ENCODE peak calls at places on chromosomes 12 and 14, in six cellular contexts. J, H, C, I, A and Y are unnamed samples.
A peak's percentile ranks its signal among the peaks of the same experiment; 100 is the strongest.

GRCh38 chr12:93785262-93786010 is 108.3 kb downstream of the CRADD start:
- DNase-seq in J (peak; percentile 79), H (no peak), C (peak; percentile 29), I (no peak), A (peak; percentile 73), Y (no peak)

GRCh38 chr14:34437729-34438080 is 24.3 kb downstream of the SPTSSA start:
- DNase-seq in J (no peak), H (no peak), C (no peak), I (no peak), A (no peak), Y (no peak)

GRCh38 chr12:50862316-50862715 is 19.6 kb downstream of the TMPRSS12 start:
- DNase-seq in J (peak; percentile 8), H (no peak), C (no peak), I (no peak), A (no peak), Y (no peak)

GRCh38 chr12:15074351-15074750 is 101.5 kb downstream of the PDE6H start:
- DNase-seq in J (no peak), H (no peak), C (no peak), I (no peak), A (no peak), Y (no peak)

GRCh38 chr14:87935895-87936294 is 57.1 kb downstream of the GALC start:
- DNase-seq in J (no peak), H (no peak), C (no peak), I (no peak), A (no peak), Y (no peak)

GRCh38 chr14:21978184-21978998 is 304.8 kb upstream of the OR4E1 start:
- DNase-seq in J (peak; percentile 35), H (no peak), C (no peak), I (no peak), A (no peak), Y (peak; percentile 62)

GRCh38 chr14:36241183-36241582 is 64.7 kb upstream of the PTCSC3 start:
- DNase-seq in J (no peak), H (no peak), C (no peak), I (no peak), A (no peak), Y (no peak)

GRCh38 chr12:121050725-121051124 is 11.7 kb upstream of the OASL start:
- DNase-seq in J (no peak), H (no peak), C (no peak), I (no peak), A (no peak), Y (no peak)

GRCh38 chr12:66813137-66813867 is 134.4 kb upstream of the GRIP1 start:
- DNase-seq in J (no peak), H (no peak), C (no peak), I (no peak), A (no peak), Y (no peak)

GRCh38 chr12:96327889-96328288 is 72.3 kb downstream of the CDK17 start:
- DNase-seq in J (no peak), H (no peak), C (no peak), I (no peak), A (no peak), Y (no peak)

GRCh38 chr14:60090864-60091519 is 731 bp upstream of the PCNX4 start:
- DNase-seq in J (no peak), H (peak; percentile 5), C (no peak), I (peak; percentile 71), A (peak; percentile 26), Y (no peak)

GRCh38 chr12:70366581-70367267 is 634 bp downstream of the KCNMB4 start:
- DNase-seq in J (no peak), H (no peak), C (no peak), I (peak; percentile 61), A (peak; percentile 23), Y (no peak)

GRCh38 chr12:99618657-99619056 is 28.9 kb upstream of the GARIN6 start:
- DNase-seq in J (no peak), H (no peak), C (no peak), I (no peak), A (no peak), Y (no peak)

GRCh38 chr12:132847363-132848356 is 19.0 kb upstream of the GOLGA3 start:
- DNase-seq in J (no peak), H (no peak), C (no peak), I (no peak), A (no peak), Y (no peak)

GRCh38 chr14:50943261-50943942 is 881 bp downstream of the PYGL start:
- DNase-seq in J (no peak), H (no peak), C (no peak), I (peak; percentile 82), A (peak; percentile 77), Y (no peak)

GRCh38 chr14:69931960-69932359 is 52.7 kb downstream of the SMOC1 start:
- DNase-seq in J (no peak), H (no peak), C (no peak), I (no peak), A (no peak), Y (no peak)

GRCh38 chr12:86521870-86522269 is 265.7 kb upstream of the MGAT4C start:
- DNase-seq in J (no peak), H (no peak), C (no peak), I (no peak), A (no peak), Y (no peak)

GRCh38 chr12:103626498-103626897 is 39.4 kb downstream of the STAB2 start:
- DNase-seq in J (no peak), H (no peak), C (no peak), I (no peak), A (peak; percentile 73), Y (no peak)

GRCh38 chr12:54740882-54741281 is 92.7 kb upstream of the DCD start:
- DNase-seq in J (no peak), H (no peak), C (no peak), I (no peak), A (no peak), Y (no peak)

GRCh38 chr14:106831322-106831720 is 1304.9 kb downstream of the TMEM121 start:
- DNase-seq in J (peak; percentile 42), H (no peak), C (no peak), I (no peak), A (no peak), Y (no peak)

GRCh38 chr12:93103154-93103553 is 174.1 kb upstream of the EEA1 start:
- DNase-seq in J (no peak), H (no peak), C (no peak), I (no peak), A (no peak), Y (no peak)

GRCh38 chr14:63435838-63436237 is 107.3 kb downstream of the PPP2R5E start:
- DNase-seq in J (no peak), H (no peak), C (peak; percentile 30), I (peak; percentile 86), A (peak; percentile 90), Y (no peak)

GRCh38 chr14:93976477-93977057 is at the start of gene ASB2:
- DNase-seq in J (no peak), H (no peak), C (no peak), I (no peak), A (peak; percentile 41), Y (no peak)

GRCh38 chr12:90801776-90802175 is 153.2 kb downstream of the CCER1 start:
- DNase-seq in J (no peak), H (no peak), C (no peak), I (no peak), A (no peak), Y (no peak)

GRCh38 chr12:5030066-5030465 is 13.6 kb upstream of the KCNA5 start:
- DNase-seq in J (no peak), H (no peak), C (no peak), I (no peak), A (no peak), Y (no peak)

GRCh38 chr12:12715459-12716150 is 1.6 kb upstream of the CDKN1B start:
- DNase-seq in J (no peak), H (no peak), C (no peak), I (no peak), A (no peak), Y (no peak)

DNA sequence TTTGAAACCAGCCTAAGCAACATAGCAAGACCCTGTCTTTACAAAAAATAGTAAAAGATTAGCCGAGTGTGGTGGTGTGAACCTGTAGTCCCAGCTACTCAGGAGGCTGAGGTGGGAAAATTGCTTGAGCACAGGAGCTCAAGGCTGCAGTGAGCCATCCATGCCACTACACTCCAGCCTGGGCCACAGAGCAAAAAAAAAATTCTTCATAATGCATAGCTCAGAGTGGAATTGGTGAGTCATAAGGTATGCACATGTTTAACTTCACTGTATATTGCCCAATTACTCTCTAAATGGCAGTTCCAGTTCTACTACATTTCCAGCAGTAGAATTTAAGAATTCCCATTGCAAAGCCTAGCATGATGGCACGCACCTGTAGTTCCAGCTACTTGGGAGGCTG is 26.8 kb upstream of the CLIP1 start:
- DNase-seq in J (peak; percentile 64), H (no peak), C (no peak), I (no peak), A (no peak), Y (no peak)
- H3K27ac ChIP-seq in J (no peak overlapping the region), H (peak overlapping the region; percentile 34), C (no peak overlapping the region), I (no peak overlapping the region), A (no peak overlapping the region), Y (no peak overlapping the region)

DNA sequence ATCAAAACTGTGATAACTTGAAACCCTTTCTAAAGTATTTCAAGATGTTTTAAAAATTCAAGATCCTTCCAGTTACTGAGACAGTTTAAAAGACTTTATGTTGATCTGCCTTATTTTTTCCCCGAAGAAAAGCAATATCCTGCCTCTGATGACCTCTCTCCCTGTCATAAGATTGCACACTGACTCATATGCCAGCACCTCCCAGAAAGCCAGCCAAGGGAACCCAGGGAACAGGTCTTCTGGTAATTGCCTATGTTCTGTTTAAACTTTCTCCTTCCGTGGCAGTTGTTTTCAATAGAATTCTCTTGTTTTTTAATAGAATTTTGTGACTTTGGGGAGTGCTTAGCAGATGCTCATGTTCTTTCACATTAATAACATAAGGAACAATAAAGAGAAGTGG is 300.2 kb upstream of the PRKD1 start:
- DNase-seq in J (no peak), H (no peak), C (peak; percentile 8), I (no peak), A (peak; percentile 43), Y (no peak)
- H3K27ac ChIP-seq in J (no peak overlapping the region), H (no peak overlapping the region), C (peak overlapping the region; percentile 73), I (peak overlapping the region; percentile 17), A (peak overlapping the region; percentile 56), Y (no peak overlapping the region)

DNA sequence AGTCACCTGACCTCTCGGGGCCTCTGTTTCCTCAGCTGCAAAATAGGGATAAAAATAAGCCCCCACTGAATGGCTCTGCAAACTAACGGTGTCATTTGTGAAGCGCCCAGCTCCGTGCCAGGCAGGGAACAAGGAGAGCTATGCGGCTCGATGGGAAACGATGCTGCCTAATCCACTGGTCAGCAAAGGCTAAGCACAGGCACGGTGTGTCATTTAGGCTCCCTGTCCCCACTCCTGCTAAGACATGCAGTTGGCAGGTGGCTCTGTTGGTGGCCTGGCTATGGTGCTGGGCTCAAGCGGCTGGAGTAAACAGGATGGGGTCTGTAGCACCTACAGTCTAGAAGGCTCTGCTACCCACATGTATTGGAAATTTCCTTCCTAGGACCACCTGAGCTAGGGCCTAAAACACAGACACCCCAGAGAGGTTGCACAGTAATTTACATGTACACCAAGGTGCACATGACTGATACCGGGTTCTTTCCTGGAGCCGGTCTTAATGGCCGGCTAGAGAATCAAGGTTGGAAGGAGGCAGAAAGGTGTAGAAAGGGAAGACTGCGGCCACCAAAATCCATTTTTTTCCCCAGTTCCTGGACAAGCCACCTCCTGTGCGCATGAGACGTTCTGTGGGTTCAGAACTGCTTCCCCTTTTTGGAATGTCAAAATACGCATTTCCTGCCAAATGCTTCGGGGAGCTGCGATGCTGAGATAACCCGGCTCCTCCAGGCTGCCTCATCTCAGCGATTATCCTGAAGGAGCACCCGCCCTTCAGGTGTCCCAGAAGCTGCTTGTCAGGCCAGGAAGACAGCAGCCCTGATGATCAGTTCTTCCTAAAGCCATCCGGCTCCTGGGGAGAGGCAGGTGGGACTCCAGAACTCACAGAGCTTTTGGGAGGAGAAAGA is 1.0 kb downstream of the CACNA2D4 start:
- DNase-seq in J (no peak), H (no peak), C (no peak), I (no peak), A (no peak), Y (no peak)
- H3K27ac ChIP-seq in J (no peak overlapping the region), H (no peak overlapping the region), C (peak overlapping the region; percentile 40), I (peak overlapping the region; percentile 74), A (no peak overlapping the region), Y (no peak overlapping the region)

GRCh38 chr12:110373962-110374611 is 29.4 kb downstream of the ANAPC7 start:
- DNase-seq in J (no peak), H (no peak), C (no peak), I (no peak), A (no peak), Y (no peak)
- H3K27ac ChIP-seq in J (no peak overlapping the region), H (peak overlapping the region; percentile 88), C (peak overlapping the region; percentile 64), I (peak overlapping the region; percentile 79), A (peak overlapping the region; percentile 76), Y (no peak overlapping the region)